ENCODE peak calls at places on chromosomes 6 and 20, in nine cellular contexts. One of them, this sample, is unnamed.

GRCh38 chr20:56043227-56043626 is 37.9 kb upstream of the CBLN4 start:
- DNase-seq in D341Med: no peak
- DNase-seq in EL: no peak
- DNase-seq in sigmoid colon: no peak
- DNase-seq in SHP77 treated with DMSO at 0.1 percent for 48 hours: no peak
- DNase-seq in mesenteric fat pad: no peak
- DNase-seq in A549: no peak
- DNase-seq in aorta: no peak
- DNase-seq in endodermal cell: no peak
- DNase-seq in this sample: no peak

GRCh38 chr6:85594197-85594930 is 706 bp upstream of the SNX14 start:
- DNase-seq in D341Med: peak
- DNase-seq in EL: no peak
- DNase-seq in sigmoid colon: no peak
- DNase-seq in SHP77 treated with DMSO at 0.1 percent for 48 hours: no peak
- DNase-seq in mesenteric fat pad: no peak
- DNase-seq in A549: no peak
- DNase-seq in aorta: no peak
- DNase-seq in endodermal cell: no peak
- DNase-seq in this sample: no peak

GRCh38 chr6:155066371-155066770 is 71.3 kb downstream of the TIAM2 start:
- DNase-seq in D341Med: no peak
- DNase-seq in EL: peak
- DNase-seq in sigmoid colon: no peak
- DNase-seq in SHP77 treated with DMSO at 0.1 percent for 48 hours: no peak
- DNase-seq in mesenteric fat pad: no peak
- DNase-seq in A549: no peak
- DNase-seq in aorta: no peak
- DNase-seq in endodermal cell: no peak
- DNase-seq in this sample: no peak

GRCh38 chr6:4774715-4775590 is 1.3 kb upstream of the CDYL start:
- DNase-seq in D341Med: no peak
- DNase-seq in EL: peak
- DNase-seq in sigmoid colon: peak
- DNase-seq in SHP77 treated with DMSO at 0.1 percent for 48 hours: no peak
- DNase-seq in mesenteric fat pad: peak
- DNase-seq in A549: no peak
- DNase-seq in aorta: no peak
- DNase-seq in endodermal cell: no peak
- DNase-seq in this sample: peak

GRCh38 chr6:37492236-37493046 is 7.3 kb downstream of the CCDC167 start:
- DNase-seq in D341Med: no peak
- DNase-seq in EL: no peak
- DNase-seq in sigmoid colon: no peak
- DNase-seq in SHP77 treated with DMSO at 0.1 percent for 48 hours: no peak
- DNase-seq in mesenteric fat pad: no peak
- DNase-seq in A549: no peak
- DNase-seq in aorta: no peak
- DNase-seq in endodermal cell: peak
- DNase-seq in this sample: peak

GRCh38 chr6:147262943-147263342 is 58.7 kb downstream of the STXBP5 start:
- DNase-seq in D341Med: no peak
- DNase-seq in EL: no peak
- DNase-seq in sigmoid colon: no peak
- DNase-seq in SHP77 treated with DMSO at 0.1 percent for 48 hours: no peak
- DNase-seq in mesenteric fat pad: no peak
- DNase-seq in A549: no peak
- DNase-seq in aorta: no peak
- DNase-seq in endodermal cell: no peak
- DNase-seq in this sample: no peak

GRCh38 chr6:53671111-53671510 is 5.6 kb upstream of the KLHL31 start:
- DNase-seq in D341Med: no peak
- DNase-seq in EL: peak
- DNase-seq in sigmoid colon: no peak
- DNase-seq in SHP77 treated with DMSO at 0.1 percent for 48 hours: no peak
- DNase-seq in mesenteric fat pad: no peak
- DNase-seq in A549: no peak
- DNase-seq in aorta: no peak
- DNase-seq in endodermal cell: no peak
- DNase-seq in this sample: no peak

GRCh38 chr20:64139200-64140081 is 24.8 kb upstream of the MYT1 start:
- DNase-seq in D341Med: no peak
- DNase-seq in EL: no peak
- DNase-seq in sigmoid colon: peak
- DNase-seq in SHP77 treated with DMSO at 0.1 percent for 48 hours: no peak
- DNase-seq in mesenteric fat pad: peak
- DNase-seq in A549: no peak
- DNase-seq in aorta: peak
- DNase-seq in endodermal cell: no peak
- DNase-seq in this sample: no peak

GRCh38 chr6:10838794-10839333 is 525 bp upstream of the MAK start:
- DNase-seq in D341Med: no peak
- DNase-seq in EL: no peak
- DNase-seq in sigmoid colon: no peak
- DNase-seq in SHP77 treated with DMSO at 0.1 percent for 48 hours: no peak
- DNase-seq in mesenteric fat pad: no peak
- DNase-seq in A549: no peak
- DNase-seq in aorta: no peak
- DNase-seq in endodermal cell: no peak
- DNase-seq in this sample: no peak

This sample was measured in tibial artery.